ENCODE peak calls at places on chromosomes 12 and 14, in seven cellular contexts. J is MG63; F is NCI-H1436 treated with DMSO at 0.1 percent for 48 hours; G is osteocyte; I is stimulated activated CD4-positive, alpha-beta T cell treated with anti-CD3 and anti-CD28 coated beads, Interleukin-4, amount 100 ng/mL, for 24 hours; E is HEK293T; R is dermis blood vessel endothelial cell. S is an unnamed sample.

GRCh38 chr14:90522585-90523191 is 125.9 kb downstream of the CALM1 start:
- DNase-seq in F (peak; percentile 57), J (no peak), G (no peak), R (peak; percentile 41), I (no peak), E (no peak), S (peak; percentile 65)

GRCh38 chr12:124758266-124759200 is 105.1 kb downstream of the SCARB1 start:
- DNase-seq in R (no peak), I (no peak), J (no peak), E (no peak), F (peak; percentile 23), G (no peak), S (no peak)

GRCh38 chr14:101069666-101070362 is 166.3 kb upstream of the RTL1 start:
- DNase-seq in R (no peak), G (peak; percentile 44), I (no peak), F (no peak), E (no peak), J (no peak), S (no peak)

GRCh38 chr14:100132161-100132902 is 27.1 kb downstream of the DEGS2 start:
- DNase-seq in E (no peak), G (no peak), I (no peak), F (no peak), R (no peak), J (peak; percentile 82), S (no peak)

GRCh38 chr12:64180951-64181350 is 41.1 kb downstream of the KICS2 start:
- DNase-seq in I (no peak), G (no peak), F (no peak), J (peak; percentile 55), R (peak; percentile 67), E (no peak), S (peak; percentile 90)

GRCh38 chr12:92403210-92404175 is 257.8 kb upstream of the BTG1 start:
- DNase-seq in J (no peak), R (no peak), G (no peak), F (no peak), E (no peak), I (peak; percentile 74), S (peak; percentile 7)

GRCh38 chr12:56197921-56198635 is 8.8 kb upstream of the SMARCC2 start:
- DNase-seq in G (no peak), F (no peak), E (no peak), R (peak; percentile 86), J (no peak), I (no peak), S (no peak)

GRCh38 chr12:88904705-88905104 is 324.4 kb upstream of the KITLG start:
- DNase-seq in R (no peak), E (no peak), G (no peak), J (no peak), I (no peak), F (no peak), S (no peak)

GRCh38 chr14:90556050-90556477 is 159.2 kb downstream of the CALM1 start:
- DNase-seq in E (no peak), F (no peak), G (no peak), I (no peak), R (peak; percentile 27), J (no peak), S (no peak)

GRCh38 chr14:73241481-73242165 is 4.3 kb downstream of the PAPLN start:
- DNase-seq in E (no peak), J (no peak), R (no peak), I (no peak), G (no peak), F (no peak), S (no peak)

S was measured in cardiac fibroblast.